ENCODE peak calls at places on chromosomes 12 and 14, in ten cellular contexts. U, K, V, G, D, Z, S, Y, W and A are unnamed samples.

GRCh38 chr12:98162906-98163678 is 352.3 kb upstream of the TMPO start:
- DNase-seq in U (no peak), K (no peak), V (no peak), G (no peak), D (no peak), Z (no peak), S (no peak), Y (peak), W (no peak), A (no peak)

GRCh38 chr14:59013672-59014298 is 174.7 kb upstream of the DAAM1 start:
- DNase-seq in U (peak), K (no peak), V (peak), G (peak), D (no peak), Z (no peak), S (no peak), Y (no peak), W (peak), A (no peak)

GRCh38 chr12:67780580-67781084 is 132.1 kb downstream of the DYRK2 start:
- DNase-seq in U (peak), K (no peak), V (no peak), G (no peak), D (no peak), Z (no peak), S (no peak), Y (no peak), W (no peak), A (no peak)

GRCh38 chr14:53002576-53002975 is 51.7 kb upstream of the FERMT2 start:
- DNase-seq in U (no peak), K (no peak), V (no peak), G (no peak), D (no peak), Z (no peak), S (no peak), Y (no peak), W (no peak), A (no peak)

GRCh38 chr12:60594035-60594711 is 998.3 kb downstream of the SLC16A7 start:
- DNase-seq in U (no peak), K (no peak), V (no peak), G (no peak), D (no peak), Z (no peak), S (no peak), Y (no peak), W (no peak), A (no peak)

GRCh38 chr14:52125885-52126284 is 57.0 kb upstream of the NID2 start:
- DNase-seq in U (no peak), K (no peak), V (no peak), G (no peak), D (no peak), Z (no peak), S (no peak), Y (no peak), W (no peak), A (no peak)

GRCh38 chr14:99513946-99514551 is 32.8 kb downstream of the CCNK start:
- DNase-seq in U (no peak), K (no peak), V (no peak), G (no peak), D (no peak), Z (no peak), S (no peak), Y (no peak), W (no peak), A (no peak)

GRCh38 chr12:115639667-115640012 is 637.9 kb downstream of the MED13L start:
- DNase-seq in U (no peak), K (no peak), V (no peak), G (no peak), D (no peak), Z (no peak), S (no peak), Y (no peak), W (no peak), A (no peak)

GRCh38 chr12:38890102-38890501 is 15.3 kb downstream of the CPNE8 start:
- DNase-seq in U (peak), K (peak), V (no peak), G (no peak), D (no peak), Z (no peak), S (no peak), Y (no peak), W (no peak), A (no peak)

GRCh38 chr12:28709996-28710685 is 438.9 kb upstream of the FAR2 start:
- DNase-seq in U (no peak), K (no peak), V (peak), G (peak), D (no peak), Z (no peak), S (no peak), Y (no peak), W (no peak), A (no peak)

GRCh38 chr14:97785495-97785894 is 988.3 kb downstream of the VRK1 start:
- DNase-seq in U (no peak), K (no peak), V (no peak), G (no peak), D (no peak), Z (no peak), S (no peak), Y (no peak), W (no peak), A (no peak)

GRCh38 chr14:36665887-36666415 is 4.3 kb downstream of the PAX9 start:
- DNase-seq in U (no peak), K (no peak), V (no peak), G (no peak), D (no peak), Z (no peak), S (no peak), Y (no peak), W (no peak), A (no peak)

GRCh38 chr12:130609966-130610365 is 106.1 kb downstream of the RIMBP2 start:
- DNase-seq in U (no peak), K (no peak), V (no peak), G (no peak), D (no peak), Z (no peak), S (no peak), Y (no peak), W (no peak), A (no peak)

GRCh38 chr14:67533754-67534085 is 630 bp downstream of the PLEKHH1 start:
- DNase-seq in U (no peak), K (no peak), V (no peak), G (no peak), D (no peak), Z (no peak), S (no peak), Y (no peak), W (no peak), A (no peak)

GRCh38 chr14:36935976-36936678 is 236.3 kb downstream of the SLC25A21 start:
- DNase-seq in U (peak), K (no peak), V (peak), G (peak), D (no peak), Z (no peak), S (no peak), Y (no peak), W (no peak), A (no peak)